ENCODE peak calls at places on chromosomes 5 and 9, in six cellular contexts. Z is CD4-positive, alpha-beta T cell; X is IMR-90; Q is foreskin keratinocyte; T is ovary; H is psoas muscle. L is an unnamed sample.

GRCh38 chr9:16485155-16485554 is 385.3 kb downstream of the BNC2 start:
- DNase-seq in T (no peak), H (no peak), X (peak), Z (no peak), Q (no peak), L (no peak)

GRCh38 chr5:133931546-133931945 is 36.9 kb downstream of the C5orf15 start:
- DNase-seq in H (no peak), T (no peak), Q (no peak), X (no peak), Z (no peak), L (no peak)

GRCh38 chr9:116116411-116116810 is 37.2 kb upstream of the PAPPA start:
- DNase-seq in H (no peak), T (no peak), Z (no peak), X (no peak), Q (no peak), L (no peak)

GRCh38 chr5:140402258-140403074 is 833 bp downstream of the ANKHD1 start:
- DNase-seq in H (peak), T (peak), X (peak), Q (peak), Z (peak), L (peak)

GRCh38 chr9:114386886-114387677 is 700 bp downstream of the AKNA start:
- DNase-seq in T (peak), H (no peak), Q (no peak), X (peak), Z (peak), L (peak)

GRCh38 chr5:96683392-96683791 is 21.2 kb downstream of the CAST start:
- DNase-seq in H (no peak), Q (no peak), Z (no peak), X (no peak), T (no peak), L (no peak)

GRCh38 chr5:115735108-115735998 is 81.1 kb downstream of the CDO1 start:
- DNase-seq in Q (no peak), H (no peak), X (no peak), Z (no peak), T (no peak), L (no peak)

GRCh38 chr5:156142867-156143266 is 184.1 kb upstream of the SGCD start:
- DNase-seq in X (no peak), T (no peak), H (no peak), Z (no peak), Q (no peak), L (no peak)

GRCh38 chr9:119801311-119801710 is 432.1 kb upstream of the BRINP1 start:
- DNase-seq in Q (no peak), H (no peak), T (no peak), Z (no peak), X (no peak), L (no peak)

GRCh38 chr5:32908646-32909045 is 197.5 kb downstream of the NPR3 start:
- DNase-seq in Q (no peak), H (no peak), X (no peak), T (no peak), Z (no peak), L (no peak)

GRCh38 chr9:2729721-2730120 is 12.4 kb downstream of the KCNV2 start:
- DNase-seq in X (peak), Q (no peak), Z (no peak), H (no peak), T (no peak), L (no peak)

GRCh38 chr5:154850255-154851062 is at the start of gene FAXDC2:
- DNase-seq in X (peak), T (peak), H (peak), Z (no peak), Q (no peak), L (peak)

GRCh38 chr5:178279723-178280438 is 47.3 kb upstream of the PHYKPL start:
- DNase-seq in H (peak), Q (no peak), X (peak), T (peak), Z (peak), L (peak)

GRCh38 chr9:114011313-114011712 is 66.8 kb downstream of the AMBP start:
- DNase-seq in H (no peak), T (peak), Q (no peak), Z (no peak), X (no peak), L (no peak)

GRCh38 chr5:38913714-38914113 is 67.9 kb downstream of the OSMR start:
- DNase-seq in X (no peak), Q (no peak), Z (no peak), H (no peak), T (no peak), L (no peak)

GRCh38 chr9:113995963-113996362 is 82.1 kb downstream of the AMBP start:
- DNase-seq in H (no peak), X (no peak), Z (no peak), Q (no peak), T (no peak), L (no peak)

GRCh38 chr5:45521067-45521466 is 175.1 kb downstream of the HCN1 start:
- DNase-seq in Z (no peak), Q (no peak), H (no peak), X (peak), T (no peak), L (no peak)

GRCh38 chr9:37209431-37210386 is 89.3 kb downstream of the ZCCHC7 start:
- DNase-seq in Z (no peak), H (no peak), X (no peak), T (no peak), Q (no peak), L (peak)

GRCh38 chr5:139402561-139403158 is 1.2 kb downstream of the SPATA24 start:
- DNase-seq in T (no peak), X (no peak), Z (no peak), H (peak), Q (no peak), L (no peak)

GRCh38 chr9:127388037-127388855 is 8.7 kb upstream of the SLC2A8 start:
- DNase-seq in Z (peak), X (peak), T (no peak), Q (peak), H (no peak), L (peak)

DNA sequence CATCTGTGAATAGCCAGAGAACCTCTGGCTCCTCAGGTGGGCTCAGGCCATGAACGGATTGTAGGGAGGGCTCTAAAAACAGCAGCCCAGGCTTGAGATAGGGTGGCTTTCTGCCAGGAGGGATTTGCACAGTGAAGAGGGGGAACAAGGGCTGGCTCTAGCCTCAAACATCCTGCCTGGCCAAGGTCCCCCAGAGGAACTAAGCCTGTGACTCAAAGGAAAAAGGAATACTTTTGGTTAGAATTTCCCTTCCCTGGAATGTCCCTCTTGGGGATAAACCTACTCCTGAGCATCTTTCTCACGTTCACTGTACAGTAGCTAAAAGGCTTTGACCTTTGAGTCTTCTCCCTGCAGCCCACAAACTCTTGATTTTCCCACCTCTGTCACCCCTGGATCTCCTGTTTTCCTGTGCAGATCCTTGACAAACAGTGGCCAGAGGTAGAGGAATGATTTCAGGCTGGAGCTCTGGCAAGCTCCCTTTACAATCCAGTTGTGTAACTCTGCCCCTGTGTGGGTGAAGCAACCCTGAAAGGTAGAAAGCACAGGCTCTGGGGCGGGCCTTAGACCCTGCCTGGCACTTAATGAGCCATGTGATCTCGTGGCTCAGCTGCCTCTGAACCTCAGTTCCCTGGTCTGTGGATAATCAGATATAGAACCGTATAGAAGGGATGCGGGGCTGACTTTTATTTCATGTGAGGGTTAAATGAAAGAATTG is 17.4 kb downstream of the SEC61B start:
- DNase-seq in T (no peak), H (no peak), Q (no peak), X (peak), Z (no peak), L (peak)
- TF ChIP-seq CTCF in T (no peak), H (no peak), Q (no peak), X (no peak), Z (no peak), L (no peak)

DNA sequence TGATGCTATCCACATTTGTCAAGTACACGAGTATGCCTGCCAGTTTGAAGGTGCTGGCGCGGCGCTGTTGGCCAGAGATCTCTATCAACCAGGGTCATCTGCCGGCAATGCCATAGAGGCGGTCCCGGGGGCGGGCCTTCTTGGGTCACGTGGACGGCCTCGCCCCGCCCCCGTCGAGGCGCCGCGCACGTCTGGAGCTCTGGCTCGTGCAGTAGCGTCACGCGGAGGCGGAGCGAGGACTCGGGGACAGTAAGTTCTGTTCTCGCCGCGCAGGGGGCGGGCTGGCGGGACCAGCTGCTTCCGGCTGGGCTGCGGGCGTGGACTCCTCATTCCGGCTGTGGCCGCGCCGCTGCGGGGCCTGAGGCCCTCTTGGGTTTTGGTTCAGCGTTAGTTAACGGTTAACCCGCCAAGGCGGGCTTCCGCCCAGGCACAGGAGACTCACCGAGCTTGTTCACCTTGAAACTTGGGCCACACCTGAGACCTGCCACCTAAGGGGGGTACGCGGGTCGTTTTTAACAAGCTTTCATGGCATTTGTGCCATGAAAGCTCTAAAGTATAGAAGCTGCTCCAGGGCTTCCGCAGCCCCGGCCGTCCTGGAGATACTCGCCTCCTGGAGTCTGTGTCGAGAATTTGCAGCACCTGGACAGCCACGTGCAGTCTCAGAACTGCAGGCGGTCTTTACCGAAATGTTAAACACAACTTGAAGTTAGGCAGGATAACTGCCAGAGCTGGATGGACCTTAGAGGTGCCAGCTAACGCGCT is at the start of gene RFESD:
- DNase-seq in H (peak), T (peak), Z (peak), X (peak), Q (peak), L (peak)
- TF ChIP-seq CTCF in H (no peak), T (no peak), Z (no peak), X (peak), Q (peak), L (peak)

GRCh38 chr5:157323107-157323706 is 57.3 kb downstream of the CYFIP2 start:
- DNase-seq in H (no peak), Q (no peak), Z (no peak), X (no peak), T (no peak), L (no peak)
- TF ChIP-seq CTCF in H (no peak), Q (peak), Z (peak), X (peak), T (no peak), L (peak)

GRCh38 chr5:994272-994607 is 14.4 kb upstream of the NKD2 start:
- DNase-seq in Q (no peak), X (no peak), H (no peak), T (no peak), Z (no peak), L (no peak)

GRCh38 chr5:987761-988160 is 20.8 kb upstream of the NKD2 start:
- DNase-seq in H (no peak), T (no peak), Z (no peak), X (no peak), Q (no peak), L (no peak)

GRCh38 chr5:991472-992267 is 16.9 kb upstream of the NKD2 start:
- DNase-seq in T (no peak), H (peak), Q (no peak), Z (no peak), X (no peak), L (no peak)

GRCh38 chr5:988316-988715 is 20.3 kb upstream of the NKD2 start:
- DNase-seq in T (no peak), Q (no peak), X (no peak), H (no peak), Z (no peak), L (no peak)

GRCh38 chr5:989961-990530 is 18.6 kb upstream of the NKD2 start:
- DNase-seq in H (peak), Q (no peak), X (no peak), T (no peak), Z (no peak), L (no peak)
- TF ChIP-seq CTCF in H (peak), Q (peak), X (no peak), T (no peak), Z (no peak), L (no peak)

GRCh38 chr5:135059000-135059923 is 25.2 kb upstream of the PITX1 start:
- DNase-seq in Q (no peak), X (no peak), H (peak), Z (no peak), T (no peak), L (no peak)

GRCh38 chr5:135063056-135063445 is 29.0 kb upstream of the PITX1 start:
- DNase-seq in X (no peak), T (no peak), H (peak), Z (no peak), Q (no peak), L (no peak)

GRCh38 chr5:135062216-135063055 is 28.4 kb upstream of the PITX1 start:
- DNase-seq in Z (no peak), T (no peak), X (no peak), H (peak), Q (no peak), L (no peak)

GRCh38 chr5:135060021-135060420 is 26.0 kb upstream of the PITX1 start:
- DNase-seq in T (no peak), Z (no peak), X (no peak), Q (no peak), H (peak), L (no peak)

GRCh38 chr5:135061001-135061400 is 27.0 kb upstream of the PITX1 start:
- DNase-seq in Q (no peak), Z (no peak), X (no peak), H (peak), T (no peak), L (no peak)
- TF ChIP-seq CTCF in Q (no peak), Z (no peak), X (no peak), H (no peak), T (no peak), L (no peak)

GRCh38 chr5:131641494-131641893 is 6.5 kb upstream of the RAPGEF6 start:
- DNase-seq in T (no peak), Z (no peak), H (no peak), X (no peak), Q (no peak), L (no peak)
- TF ChIP-seq CTCF in T (no peak), Z (no peak), H (no peak), X (no peak), Q (no peak), L (no peak)

DNA sequence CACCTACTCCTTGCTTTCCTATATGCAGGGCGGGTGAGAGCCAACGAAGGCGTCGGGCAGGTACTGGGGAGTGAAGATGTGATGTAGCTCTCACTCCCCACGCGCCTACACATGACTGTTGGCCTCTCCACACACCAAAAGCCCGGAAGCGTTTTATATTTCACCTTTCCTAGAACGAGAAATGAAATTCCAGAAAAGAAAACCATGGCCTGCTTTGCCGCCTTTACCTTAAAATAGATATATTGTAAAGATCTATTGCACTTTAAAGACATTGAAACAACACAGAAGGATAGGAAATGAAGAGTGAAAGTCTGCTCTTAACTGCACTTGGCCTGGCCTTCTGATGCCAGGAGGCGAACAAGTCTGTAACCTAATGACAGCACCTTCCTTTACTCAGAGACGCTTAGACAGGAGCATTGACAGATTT is 6.7 kb downstream of the PRDM6 start:
- DNase-seq in H (no peak), T (no peak), Z (no peak), Q (no peak), X (no peak), L (no peak)
- TF ChIP-seq CTCF in H (no peak), T (no peak), Z (no peak), Q (no peak), X (no peak), L (no peak)

DNA sequence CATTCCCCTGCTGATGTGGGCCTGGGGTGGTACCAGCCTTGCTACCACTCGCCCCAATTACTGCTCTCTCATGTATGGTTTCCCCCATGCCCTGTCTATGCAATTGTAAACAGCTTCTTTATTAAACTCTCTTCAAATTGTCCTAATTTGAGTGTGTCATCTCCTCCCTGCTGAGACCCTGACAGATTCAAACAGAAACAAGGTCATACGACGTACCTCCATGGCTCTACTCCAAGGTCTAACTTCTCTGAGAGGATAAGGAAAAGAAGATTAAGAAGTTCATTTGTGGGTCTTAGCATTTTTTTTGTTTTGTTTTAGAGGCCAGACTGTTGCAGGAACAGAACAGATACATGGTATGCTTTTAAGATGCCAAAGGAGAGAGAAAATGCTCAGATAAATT is 38.0 kb downstream of the ABITRAM start:
- DNase-seq in X (no peak), T (no peak), H (no peak), Z (no peak), Q (no peak), L (no peak)
- TF ChIP-seq CTCF in X (no peak), T (no peak), H (no peak), Z (no peak), Q (no peak), L (no peak)

DNA sequence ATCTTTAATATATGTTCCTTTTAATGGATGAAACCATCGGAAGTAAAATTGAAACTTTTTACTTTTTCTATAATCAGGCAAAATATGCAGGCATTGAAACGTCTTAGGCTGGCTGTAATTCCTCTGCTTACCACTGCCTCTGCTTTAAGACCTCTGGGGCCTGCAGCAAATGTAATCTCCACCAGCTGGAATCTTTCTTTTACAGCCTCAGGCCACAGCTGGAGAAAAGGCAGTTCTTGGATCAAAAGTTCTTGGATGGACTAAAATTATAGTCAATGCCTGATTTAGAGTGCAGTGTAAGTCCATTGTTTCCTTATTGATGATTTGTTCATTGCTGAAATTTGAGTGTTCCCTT is 396.7 kb downstream of the KCTD16 start:
- DNase-seq in Z (no peak), T (no peak), Q (no peak), H (no peak), X (peak), L (peak)
- TF ChIP-seq CTCF in Z (no peak), T (no peak), Q (no peak), H (no peak), X (no peak), L (peak)

GRCh38 chr9:125959980-125960619 is 212.9 kb downstream of the PBX3 start:
- DNase-seq in Z (no peak), X (no peak), Q (no peak), T (no peak), H (no peak), L (no peak)
- TF ChIP-seq CTCF in Z (no peak), X (no peak), Q (no peak), T (no peak), H (no peak), L (no peak)